ENCODE peak calls at places on chromosomes 13 and 19, in five cellular contexts. Y is WTC11, D is lower lobe of right lung, X is cardiac fibroblast, U is heart right ventricle. J is an unnamed sample.

GRCh38 chr19:54282706-54283105 is 1.8 kb upstream of the LILRB2 start:
- DNase-seq in Y (no peak), D (no peak), X (no peak), U (no peak), J (no peak)

GRCh38 chr19:3781603-3782002 is 4.6 kb downstream of the MATK start:
- DNase-seq in Y (no peak), D (no peak), X (no peak), U (no peak), J (no peak)

GRCh38 chr19:13102416-13102665 is 317 bp downstream of the LYL1 start:
- DNase-seq in Y (no peak), D (no peak), X (peak; percentile 53), U (no peak), J (no peak)

GRCh38 chr13:30679483-30680330 is 55.6 kb upstream of the ALOX5AP start:
- DNase-seq in Y (peak; percentile 36), D (no peak), X (peak; percentile 60), U (no peak), J (no peak)

GRCh38 chr13:100014621-100015020 is 33.0 kb downstream of the ZIC2 start:
- DNase-seq in Y (no peak), D (no peak), X (no peak), U (no peak), J (no peak)

GRCh38 chr13:76226941-76227340 is 590.8 kb downstream of the LMO7 start:
- DNase-seq in Y (no peak), D (no peak), X (no peak), U (no peak), J (no peak)

GRCh38 chr13:41459754-41460111 is 2.4 kb downstream of the RGCC start:
- DNase-seq in Y (no peak), D (no peak), X (no peak), U (no peak), J (no peak)

GRCh38 chr19:49850221-49850486 is 805 bp upstream of the PTOV1 start:
- DNase-seq in Y (no peak), D (no peak), X (no peak), U (no peak), J (no peak)

GRCh38 chr13:27168870-27169525 is 2.6 kb downstream of the USP12 start:
- DNase-seq in Y (no peak), D (no peak), X (peak; percentile 14), U (no peak), J (no peak)

GRCh38 chr19:7641288-7642276 is 4.7 kb downstream of the STXBP2 start:
- DNase-seq in Y (peak; percentile 66), D (no peak), X (no peak), U (no peak), J (no peak)

GRCh38 chr19:52735734-52736133 is 890 bp upstream of the ZNF611 start:
- DNase-seq in Y (peak; percentile 89), D (peak; percentile 83), X (peak; percentile 62), U (peak; percentile 76), J (peak; percentile 36)

GRCh38 chr19:14419038-14419813 is at the start of gene DDX39A:
- DNase-seq in Y (peak; percentile 97), D (peak; percentile 99), X (peak; percentile 100), U (peak; percentile 95), J (peak; percentile 89)

GRCh38 chr19:33409035-33409434 is 35.5 kb downstream of the CEBPG start:
- DNase-seq in Y (no peak), D (no peak), X (no peak), U (no peak), J (no peak)

GRCh38 chr19:34224996-34225658 is 29.2 kb upstream of the GARRE1 start:
- DNase-seq in Y (no peak), D (no peak), X (peak; percentile 51), U (no peak), J (no peak)

GRCh38 chr19:3368848-3369336 is 2.5 kb downstream of the NFIC start:
- DNase-seq in Y (no peak), D (no peak), X (peak; percentile 57), U (no peak), J (no peak)

GRCh38 chr13:94342436-94343242 is 136.8 kb downstream of the DCT start:
- DNase-seq in Y (no peak), D (no peak), X (peak; percentile 45), U (no peak), J (no peak)

GRCh38 chr19:12891553-12892021 is 627 bp downstream of the GCDH start:
- DNase-seq in Y (no peak), D (no peak), X (no peak), U (no peak), J (no peak)

GRCh38 chr13:49652691-49653305 is 24.5 kb downstream of the ARL11 start:
- DNase-seq in Y (peak; percentile 56), D (no peak), X (peak; percentile 52), U (no peak), J (no peak)

GRCh38 chr13:35996360-35996759 is 134.8 kb downstream of the DCLK1 start:
- DNase-seq in Y (no peak), D (no peak), X (no peak), U (no peak), J (no peak)

GRCh38 chr13:25847145-25847544 is 204.7 kb downstream of the SHISA2 start:
- DNase-seq in Y (no peak), D (no peak), X (no peak), U (no peak), J (no peak)

GRCh38 chr13:94431987-94432386 is 47.5 kb downstream of the DCT start:
- DNase-seq in Y (no peak), D (no peak), X (no peak), U (no peak), J (no peak)

DNA sequence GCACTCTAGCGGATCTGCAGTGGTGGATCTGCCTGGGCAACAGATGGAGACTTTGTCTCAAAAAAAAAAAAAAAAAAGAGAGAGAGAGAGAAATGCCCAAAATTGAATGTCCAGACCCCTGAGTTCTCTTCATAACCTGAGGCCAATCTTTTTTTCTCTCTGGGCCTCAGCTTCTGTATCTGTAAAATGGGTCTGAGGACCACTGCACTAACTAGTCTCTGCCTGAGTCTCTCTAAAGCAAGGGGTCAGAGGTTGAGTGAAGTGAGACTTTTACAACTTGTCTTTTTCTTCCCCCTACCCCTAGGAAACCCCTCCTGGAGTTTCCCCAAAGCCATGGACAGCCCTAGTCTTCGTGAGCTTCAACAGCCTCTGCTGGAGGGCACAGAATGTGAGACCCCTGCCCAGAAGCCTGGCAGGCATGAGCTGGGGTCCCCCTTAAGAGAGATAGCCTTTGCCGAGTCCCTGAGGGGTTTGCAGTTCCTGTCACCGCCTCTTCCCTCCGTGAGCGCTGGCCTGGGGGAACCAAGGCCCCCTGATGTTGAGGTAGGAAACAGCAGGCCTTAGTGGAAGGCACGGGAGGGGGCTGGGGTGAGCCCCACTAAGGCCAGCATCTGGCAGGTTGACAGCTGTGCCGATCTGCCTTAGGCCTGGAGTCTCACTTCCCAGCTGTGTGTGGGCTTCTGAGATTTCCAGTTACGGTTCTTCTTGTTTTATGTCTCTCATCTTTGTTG is 1.8 kb downstream of the TMEM91 start:
- DNase-seq in Y (peak; percentile 69), D (no peak), X (no peak), U (no peak), J (no peak)
- TF ChIP-seq CTCF in Y (no peak), D (peak; percentile 19), X (no peak), U (peak; percentile 34), J (peak; percentile 27)

GRCh38 chr13:71218960-71219359 is 648.0 kb downstream of the DACH1 start:
- DNase-seq in Y (peak; percentile 11), D (no peak), X (no peak), U (no peak), J (no peak)
- TF ChIP-seq CTCF in Y (no peak), D (no peak), X (no peak), U (peak; percentile 10), J (peak; percentile 29)

GRCh38 chr13:97562962-97563361 is 129.0 kb downstream of the RAP2A start:
- DNase-seq in Y (no peak), D (no peak), X (no peak), U (no peak), J (no peak)
- TF ChIP-seq CTCF in Y (no peak), D (no peak), X (no peak), U (no peak), J (no peak)

DNA sequence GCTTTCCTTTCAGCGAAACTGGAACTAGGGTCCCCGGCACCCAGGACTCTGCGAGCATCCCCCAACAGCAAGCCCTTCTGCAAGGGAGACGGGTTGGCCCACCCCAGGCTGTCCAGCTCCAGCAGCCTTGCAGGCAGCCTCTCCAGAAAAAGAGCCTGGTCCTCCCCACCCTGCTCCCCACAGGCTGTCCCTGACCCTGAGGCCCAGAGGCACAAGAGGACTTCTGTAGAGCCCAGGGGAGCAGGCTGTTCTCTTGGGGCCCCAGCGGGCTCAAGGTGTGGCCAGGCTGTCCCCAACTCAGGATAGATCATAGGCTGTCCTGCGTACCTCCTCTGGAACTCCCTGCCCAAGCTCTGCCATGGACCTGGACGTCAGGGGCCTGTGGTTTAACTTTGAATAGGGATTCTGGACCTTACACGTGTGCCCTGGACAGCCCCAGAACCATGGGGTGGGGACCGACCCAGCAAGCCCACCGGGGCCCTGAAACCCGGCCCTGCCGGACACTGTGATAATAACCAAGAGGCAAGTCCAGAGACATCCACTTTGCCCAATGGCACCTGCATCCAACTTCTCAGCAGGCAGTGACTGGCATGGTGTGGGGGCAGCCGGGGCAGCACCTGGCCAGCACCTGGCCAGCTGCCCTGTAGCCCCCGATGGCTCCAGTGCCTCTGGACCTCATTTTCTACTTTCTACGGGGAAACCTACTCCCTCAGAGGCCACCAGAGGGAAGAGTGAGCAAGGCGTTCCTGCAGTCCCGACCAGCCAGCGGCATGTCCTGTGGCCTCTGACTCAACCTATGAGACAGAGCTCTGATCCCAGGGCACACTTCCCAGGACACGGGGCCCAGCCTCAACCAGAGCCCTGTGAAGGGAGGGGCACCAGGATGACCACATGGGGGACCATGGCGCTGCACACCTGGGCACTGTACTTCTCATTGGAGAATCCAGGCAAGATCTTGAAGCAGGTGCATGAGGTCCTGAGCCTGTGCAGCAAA is 50.9 kb upstream of the TPM4 start:
- DNase-seq in Y (peak; percentile 67), D (no peak), X (peak; percentile 85), U (no peak), J (no peak)
- TF ChIP-seq CTCF in Y (peak; percentile 19), D (peak; percentile 26), X (peak; percentile 81), U (peak; percentile 35), J (peak; percentile 17)

GRCh38 chr19:39412100-39412866 is at the start of gene PLEKHG2:
- DNase-seq in Y (peak; percentile 98), D (peak; percentile 97), X (peak; percentile 100), U (peak; percentile 94), J (peak; percentile 97)

GRCh38 chr19:39411832-39412099 is 703 bp upstream of the PLEKHG2 start:
- DNase-seq in Y (peak; percentile 90), D (peak; percentile 94), X (peak; percentile 96), U (peak; percentile 90), J (peak; percentile 71)

GRCh38 chr19:39413269-39413902 is 917 bp downstream of the PLEKHG2 start:
- DNase-seq in Y (peak; percentile 65), D (peak; percentile 69), X (peak; percentile 57), U (peak; percentile 81), J (peak; percentile 62)

GRCh38 chr19:39413903-39414608 is 1.6 kb downstream of the PLEKHG2 start:
- DNase-seq in Y (no peak), D (no peak), X (no peak), U (peak; percentile 36), J (no peak)

GRCh38 chr19:39412867-39413268 is 399 bp downstream of the PLEKHG2 start:
- DNase-seq in Y (no peak), D (no peak), X (peak; percentile 24), U (no peak), J (no peak)
- TF ChIP-seq CTCF in Y (peak; percentile 89), D (peak; percentile 4), X (no peak), U (peak; percentile 3), J (peak; percentile 6)